ENCODE peak calls at places on chromosome 4, in six cellular contexts. P is WERI-Rb-1, C is SJCRH30, B is GM19239, T is NCI-H2171 treated with DMSO at 0.1 percent for 48 hours, I is foreskin fibroblast. H is an unnamed sample.

GRCh38 chr4:149708513-149709175 is 107.0 kb downstream of the IQCM start:
- DNase-seq in P (no peak), C (no peak), B (no peak), T (no peak), I (peak; percentile 34), H (no peak)

GRCh38 chr4:78336093-78336943 is 215.3 kb upstream of the ANXA3 start:
- DNase-seq in P (no peak), C (peak; percentile 48), B (no peak), T (peak; percentile 14), I (peak; percentile 57), H (no peak)

GRCh38 chr4:54609310-54609709 is 48.4 kb upstream of the KIT start:
- DNase-seq in P (no peak), C (no peak), B (no peak), T (no peak), I (no peak), H (no peak)

GRCh38 chr4:165569031-165569430 is 190.2 kb downstream of the CPE start:
- DNase-seq in P (no peak), C (no peak), B (no peak), T (no peak), I (no peak), H (no peak)

GRCh38 chr4:179867300-179867878 is 2375.8 kb upstream of the TENM3 start:
- DNase-seq in P (peak; percentile 90), C (peak; percentile 75), B (peak; percentile 18), T (peak; percentile 7), I (no peak), H (peak; percentile 44)

GRCh38 chr4:168550071-168550766 is 53.4 kb downstream of the PALLD start:
- DNase-seq in P (no peak), C (peak; percentile 93), B (no peak), T (peak; percentile 15), I (peak; percentile 63), H (no peak)

GRCh38 chr4:3227878-3228675 is 20.9 kb upstream of the MSANTD1 start:
- DNase-seq in P (no peak), C (peak; percentile 34), B (no peak), T (no peak), I (peak; percentile 47), H (no peak)

GRCh38 chr4:37002625-37003024 is 241.9 kb upstream of the NWD2 start:
- DNase-seq in P (no peak), C (no peak), B (no peak), T (no peak), I (no peak), H (no peak)

GRCh38 chr4:7333801-7334421 is 100.8 kb downstream of the PSAPL1 start:
- DNase-seq in P (peak; percentile 40), C (no peak), B (no peak), T (no peak), I (no peak), H (peak; percentile 59)

GRCh38 chr4:182804131-182804530 is 113.1 kb downstream of the DCTD start:
- DNase-seq in P (no peak), C (no peak), B (no peak), T (no peak), I (no peak), H (no peak)

GRCh38 chr4:5044341-5044740 is 6.9 kb upstream of the STK32B start:
- DNase-seq in P (no peak), C (no peak), B (no peak), T (no peak), I (no peak), H (no peak)

GRCh38 chr4:119026662-119027444 is 108.8 kb upstream of the MYOZ2 start:
- DNase-seq in P (no peak), C (peak; percentile 79), B (no peak), T (no peak), I (no peak), H (no peak)

GRCh38 chr4:148061795-148062194 is 329.9 kb downstream of the ARHGAP10 start:
- DNase-seq in P (peak; percentile 48), C (no peak), B (no peak), T (peak; percentile 31), I (no peak), H (no peak)

GRCh38 chr4:54800831-54801530 is 143.2 kb downstream of the KIT start:
- DNase-seq in P (no peak), C (no peak), B (peak; percentile 4), T (peak; percentile 10), I (no peak), H (no peak)

GRCh38 chr4:43843501-43843900 is 605.1 kb downstream of the KCTD8 start:
- DNase-seq in P (no peak), C (peak; percentile 10), B (no peak), T (no peak), I (no peak), H (peak; percentile 22)

GRCh38 chr4:17186916-17187315 is 288.5 kb upstream of the LDB2 start:
- DNase-seq in P (no peak), C (no peak), B (no peak), T (no peak), I (no peak), H (no peak)

GRCh38 chr4:66340286-66340893 is 670.1 kb upstream of the EPHA5 start:
- DNase-seq in P (no peak), C (no peak), B (no peak), T (no peak), I (no peak), H (no peak)

GRCh38 chr4:78962597-78963115 is 23.4 kb upstream of the PAQR3 start:
- DNase-seq in P (no peak), C (no peak), B (no peak), T (no peak), I (peak; percentile 24), H (no peak)